ENCODE peak calls at places on chromosomes 12 and 14, in eight cellular contexts. W is tibial artery, K is colonic mucosa, N is neural progenitor cell, E is psoas muscle, V is HCT116, U is ovary, L is DND-41. T is an unnamed sample.

GRCh38 chr14:74888164-74889158 is 6.7 kb downstream of the DLST start:
- DNase-seq in L (no peak), K (no peak), N (no peak), E (no peak), W (no peak), V (peak; percentile 4), U (no peak), T (no peak)

GRCh38 chr14:71103662-71104484 is 196.6 kb downstream of the PCNX1 start:
- DNase-seq in N (peak; percentile 60), E (no peak), U (no peak), K (no peak), W (no peak), L (peak; percentile 22), V (peak; percentile 41), T (peak; percentile 54)

GRCh38 chr14:63857467-63858030 is 4.7 kb downstream of the SYNE2 start:
- DNase-seq in U (no peak), K (no peak), L (no peak), V (no peak), W (no peak), E (no peak), N (no peak), T (no peak)

GRCh38 chr14:73712540-73713141 is 1.5 kb downstream of the PNMA1 start:
- DNase-seq in K (peak; percentile 25), W (no peak), U (peak; percentile 47), V (no peak), N (peak; percentile 67), E (no peak), L (peak; percentile 46), T (no peak)

GRCh38 chr12:43776498-43776897 is 17.7 kb downstream of the IRAK4 start:
- DNase-seq in N (peak; percentile 36), K (no peak), U (no peak), E (no peak), L (no peak), W (no peak), V (peak; percentile 16), T (no peak)

GRCh38 chr14:99389171-99389826 is 91.4 kb downstream of the SETD3 start:
- DNase-seq in V (peak; percentile 16), K (peak; percentile 52), N (peak; percentile 80), U (peak; percentile 55), W (no peak), E (peak; percentile 62), L (no peak), T (peak; percentile 16)

GRCh38 chr12:73308079-73308478 is 1035.9 kb downstream of the TRHDE start:
- DNase-seq in K (no peak), U (no peak), L (no peak), V (no peak), N (no peak), W (no peak), E (no peak), T (no peak)

GRCh38 chr14:23570806-23571483 is 3.4 kb upstream of the AP1G2 start:
- DNase-seq in W (no peak), U (no peak), E (no peak), L (no peak), K (no peak), V (no peak), N (no peak), T (no peak)

GRCh38 chr14:31880935-31881334 is 196.2 kb upstream of the ARHGAP5 start:
- DNase-seq in N (no peak), U (no peak), V (peak; percentile 12), W (no peak), E (no peak), L (no peak), K (no peak), T (peak; percentile 93)

GRCh38 chr12:28507055-28507454 is 316.8 kb downstream of the CCDC91 start:
- DNase-seq in V (no peak), L (no peak), W (no peak), K (no peak), E (no peak), U (no peak), N (no peak), T (peak; percentile 20)

GRCh38 chr12:26614217-26614616 is 218.8 kb downstream of the ITPR2 start:
- DNase-seq in N (peak; percentile 53), U (peak; percentile 51), K (peak; percentile 25), V (peak; percentile 8), E (no peak), L (no peak), W (no peak), T (no peak)

GRCh38 chr12:2624543-2625266 is 170.1 kb upstream of the FKBP4 start:
- DNase-seq in E (no peak), N (peak; percentile 84), W (no peak), V (peak; percentile 36), K (no peak), L (no peak), U (no peak), T (no peak)

GRCh38 chr12:27388650-27389049 is 56.0 kb downstream of the BMAL2 start:
- DNase-seq in N (no peak), E (no peak), U (no peak), L (no peak), W (no peak), V (no peak), K (no peak), T (no peak)

GRCh38 chr14:93369393-93370266 is 22.6 kb downstream of the COX8C start:
- DNase-seq in E (no peak), W (no peak), K (no peak), U (no peak), N (no peak), L (no peak), V (no peak), T (no peak)

GRCh38 chr12:95600567-95600966 is 49.3 kb upstream of the USP44 start:
- DNase-seq in K (no peak), V (no peak), W (no peak), U (no peak), E (peak; percentile 44), L (no peak), N (no peak), T (no peak)

GRCh38 chr12:50842637-50843493 is at the start of gene TMPRSS12:
- DNase-seq in V (no peak), U (peak; percentile 53), K (peak; percentile 23), L (no peak), N (peak; percentile 11), E (peak; percentile 36), W (no peak), T (no peak)

GRCh38 chr14:37712976-37713431 is 117.6 kb downstream of the TTC6 start:
- DNase-seq in L (no peak), W (no peak), N (no peak), K (no peak), V (no peak), E (no peak), U (no peak), T (no peak)

GRCh38 chr12:107277850-107278249 is 184.5 kb upstream of the CRY1 start:
- DNase-seq in V (no peak), N (no peak), L (no peak), K (no peak), U (no peak), E (no peak), W (no peak), T (peak; percentile 61)

DNA sequence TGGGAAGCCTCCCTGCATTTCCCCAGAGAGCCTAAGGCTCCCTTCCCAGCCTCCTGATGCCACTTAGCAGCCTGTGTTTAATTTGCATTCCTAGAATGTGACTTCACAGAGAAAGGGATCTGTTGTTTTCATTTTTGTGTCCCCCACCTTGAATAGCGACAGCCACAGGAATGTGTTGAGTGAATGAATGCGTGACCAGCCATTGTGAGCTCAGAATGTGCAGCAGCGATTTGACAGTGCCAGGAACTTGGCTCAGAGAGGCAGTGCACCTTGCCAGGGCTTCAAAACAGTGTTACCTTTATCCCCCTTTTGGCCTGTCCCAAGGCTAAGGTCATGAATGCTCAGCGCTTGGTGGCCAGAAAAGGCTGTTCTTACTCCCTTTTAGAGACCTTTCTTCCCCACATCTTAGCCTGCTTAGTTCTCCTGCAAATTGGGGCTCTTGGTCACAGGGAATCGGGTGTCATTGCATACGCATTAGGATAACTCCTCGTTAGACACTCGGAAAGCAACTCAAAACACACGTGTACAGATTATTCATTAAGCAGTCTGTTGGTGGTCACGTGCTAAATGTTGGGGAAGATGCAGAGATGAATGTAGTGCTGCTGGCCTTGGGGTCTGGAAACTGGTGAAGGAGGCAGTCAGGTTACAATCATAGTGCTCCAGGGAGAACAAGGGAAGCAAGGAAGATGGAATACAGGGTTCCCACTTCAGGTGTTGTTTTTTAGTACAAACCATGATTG is 9.8 kb downstream of the NTF3 start:
- DNase-seq in L (no peak), N (peak; percentile 60), U (no peak), V (no peak), K (no peak), W (no peak), E (no peak), T (peak; percentile 15)
- H3K27me3 ChIP-seq in L (peaks cover 22% of the 10 kb centered on the region), N (peaks cover 4% of the 10 kb centered on the region), U (no peaks in the 10 kb centered on the region), V (peaks cover 43% of the 10 kb centered on the region), K (no peaks in the 10 kb centered on the region), W (no peaks in the 10 kb centered on the region), E (no peaks in the 10 kb centered on the region), T (peaks cover 5% of the 10 kb centered on the region)

GRCh38 chr12:94099191-94099983 is 49.0 kb upstream of the PLXNC1 start:
- DNase-seq in K (no peak), W (no peak), V (no peak), N (no peak), U (no peak), E (peak; percentile 25), L (peak; percentile 96), T (peak; percentile 93)

GRCh38 chr12:94103986-94104385 is 44.4 kb upstream of the PLXNC1 start:
- DNase-seq in L (no peak), V (no peak), W (no peak), N (no peak), K (no peak), U (no peak), E (no peak), T (no peak)

GRCh38 chr12:94100990-94101901 is 47.1 kb upstream of the PLXNC1 start:
- DNase-seq in V (peak; percentile 44), U (peak; percentile 86), W (peak; percentile 56), L (peak; percentile 85), E (peak; percentile 78), K (peak; percentile 73), N (peak; percentile 87), T (peak; percentile 60)

GRCh38 chr12:94100254-94100653 is 48.1 kb upstream of the PLXNC1 start:
- DNase-seq in K (no peak), N (no peak), V (no peak), E (peak; percentile 38), L (peak; percentile 71), W (no peak), U (no peak), T (peak; percentile 63)

GRCh38 chr12:94101902-94102660 is 46.3 kb upstream of the PLXNC1 start:
- DNase-seq in W (peak; percentile 92), E (peak; percentile 82), K (peak; percentile 91), V (peak; percentile 87), U (peak; percentile 88), L (peak; percentile 91), N (peak; percentile 94), T (peak; percentile 83)
- TF ChIP-seq CTCF in W (peak; percentile 83), E (peak; percentile 84), K (peak; percentile 75), V (peak; percentile 74), U (peak; percentile 79), L (peak; percentile 94), N (peak; percentile 82), T (peak; percentile 82)

GRCh38 chr14:103662029-103662428 is 33.0 kb downstream of the KLC1 start:
- DNase-seq in V (no peak), L (no peak), E (no peak), K (no peak), N (no peak), W (no peak), U (no peak), T (no peak)
- H3K36me3 ChIP-seq in V (peaks cover 37% of the 10 kb centered on the region), L (peaks cover 85% of the 10 kb centered on the region), E (peaks cover 99% of the 10 kb centered on the region), K (no peaks in the 10 kb centered on the region), N (peaks cover 5% of the 10 kb centered on the region), W (peaks cover 58% of the 10 kb centered on the region), U (no peaks in the 10 kb centered on the region), T (peaks cover 43% of the 10 kb centered on the region)

DNA sequence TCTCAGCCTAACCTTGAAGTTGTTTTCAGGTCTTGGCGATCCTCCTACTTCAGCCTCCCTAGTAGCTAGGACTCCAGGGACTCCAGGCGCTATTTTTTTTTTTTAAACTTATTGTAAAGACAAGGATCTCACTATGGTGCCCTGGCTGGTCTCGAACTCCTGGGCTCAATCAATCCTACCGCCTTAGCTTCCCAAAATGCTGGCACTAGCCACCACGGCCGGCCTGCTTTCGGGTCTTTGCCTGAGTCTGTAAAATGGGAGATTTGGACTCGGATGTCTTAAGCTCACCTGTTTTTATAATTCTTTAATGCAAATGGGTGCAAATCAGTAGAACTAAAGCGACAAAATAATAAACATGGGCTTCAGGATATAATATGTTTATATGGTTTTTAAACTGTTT is 858 bp upstream of the SYT10 start:
- DNase-seq in K (no peak), E (no peak), L (no peak), N (no peak), U (no peak), V (no peak), W (no peak), T (no peak)
- H3K27me3 ChIP-seq in K (peaks cover 26% of the 10 kb centered on the region), E (peaks cover 6% of the 10 kb centered on the region), L (no peaks in the 10 kb centered on the region), N (peaks cover 62% of the 10 kb centered on the region), U (no peaks in the 10 kb centered on the region), V (no peaks in the 10 kb centered on the region), W (no peaks in the 10 kb centered on the region), T (peaks cover 15% of the 10 kb centered on the region)

T was measured in brain microvascular endothelial cell.